ENCODE peak calls at places on chromosomes 7 and 10, in eight cellular contexts. T, K, H, P, Q, X, E and M are unnamed samples.

GRCh38 chr10:27857616-27858015 is 112.0 kb upstream of the MKX start:
- DNase-seq in E (no peak), Q (no peak), P (no peak), H (no peak), K (no peak), X (no peak), T (no peak), M (no peak)

GRCh38 chr10:580796-581195 is 108.7 kb downstream of the DIP2C start:
- DNase-seq in X (no peak), T (no peak), K (no peak), P (no peak), H (no peak), Q (no peak), E (no peak), M (no peak)

GRCh38 chr10:5805680-5806079 is 7.6 kb downstream of the GDI2 start:
- DNase-seq in P (no peak), K (no peak), X (no peak), H (no peak), Q (no peak), T (no peak), E (no peak), M (no peak)

GRCh38 chr10:34731213-34731612 is 83.9 kb downstream of the PARD3 start:
- DNase-seq in T (no peak), K (no peak), E (no peak), X (no peak), Q (no peak), H (no peak), P (no peak), M (no peak)

GRCh38 chr7:16811555-16811954 is 6.8 kb upstream of the AGR2 start:
- DNase-seq in Q (no peak), T (no peak), X (no peak), K (no peak), E (no peak), H (no peak), P (no peak), M (no peak)

GRCh38 chr10:30092151-30092790 is 32.9 kb upstream of the JCAD start:
- DNase-seq in Q (no peak), T (no peak), K (peak; percentile 29), P (no peak), H (no peak), X (no peak), E (no peak), M (no peak)

GRCh38 chr10:92124524-92125168 is 166.2 kb downstream of the CPEB3 start:
- DNase-seq in E (no peak), Q (no peak), K (no peak), T (peak; percentile 51), P (no peak), X (peak; percentile 50), H (no peak), M (no peak)

GRCh38 chr7:44461387-44461786 is 29.1 kb downstream of the NUDCD3 start:
- DNase-seq in H (no peak), K (no peak), T (no peak), E (no peak), P (no peak), Q (peak; percentile 39), X (no peak), M (no peak)

GRCh38 chr10:109417803-109418202 is 505.5 kb downstream of the XPNPEP1 start:
- DNase-seq in T (no peak), E (no peak), H (no peak), K (no peak), Q (no peak), P (no peak), X (no peak), M (no peak)

GRCh38 chr7:37031571-37032257 is 307.4 kb upstream of the AOAH start:
- DNase-seq in Q (no peak), P (peak; percentile 60), K (peak; percentile 99), X (peak; percentile 73), T (peak; percentile 78), H (peak; percentile 8), E (peak; percentile 70), M (no peak)

GRCh38 chr10:62166331-62167154 is 102.1 kb downstream of the RTKN2 start:
- DNase-seq in H (no peak), K (no peak), E (peak; percentile 8), P (no peak), X (no peak), Q (peak; percentile 54), T (no peak), M (no peak)

GRCh38 chr7:143850682-143851081 is 51.3 kb downstream of the TCAF1 start:
- DNase-seq in K (no peak), E (no peak), X (no peak), Q (no peak), T (no peak), P (no peak), H (no peak), M (no peak)

GRCh38 chr7:147586110-147586509 is 1004.5 kb upstream of the C7orf33 start:
- DNase-seq in E (no peak), T (no peak), X (no peak), K (no peak), P (no peak), H (no peak), Q (no peak), M (no peak)

GRCh38 chr10:24465899-24466615 is 257.1 kb downstream of the KIAA1217 start:
- DNase-seq in Q (peak; percentile 45), E (peak; percentile 45), T (peak; percentile 71), X (no peak), P (no peak), H (no peak), K (peak; percentile 77), M (peak; percentile 74)

GRCh38 chr10:49688920-49689319 is 9.5 kb downstream of the C10orf53 start:
- DNase-seq in Q (no peak), T (no peak), P (no peak), K (no peak), H (no peak), X (no peak), E (no peak), M (no peak)

GRCh38 chr7:1620835-1621234 is 49.2 kb upstream of the ELFN1 start:
- DNase-seq in K (no peak), P (no peak), T (no peak), H (no peak), Q (no peak), X (no peak), E (no peak), M (peak; percentile 79)

GRCh38 chr10:89683911-89684310 is 17.5 kb upstream of the KIF20B start:
- DNase-seq in Q (no peak), K (no peak), P (no peak), E (no peak), H (no peak), X (no peak), T (peak; percentile 50), M (no peak)

GRCh38 chr10:62640386-62640785 is 164.1 kb upstream of the ADO start:
- DNase-seq in Q (no peak), K (no peak), E (no peak), T (no peak), H (no peak), X (no peak), P (no peak), M (peak; percentile 55)

GRCh38 chr7:158470336-158470735 is 117.3 kb downstream of the PTPRN2 start:
- DNase-seq in H (no peak), X (no peak), K (no peak), P (no peak), E (no peak), T (no peak), Q (no peak), M (no peak)

GRCh38 chr7:119957335-119957734 is 315.6 kb upstream of the KCND2 start:
- DNase-seq in K (no peak), P (no peak), Q (no peak), H (no peak), X (no peak), E (no peak), T (no peak), M (no peak)

DNA sequence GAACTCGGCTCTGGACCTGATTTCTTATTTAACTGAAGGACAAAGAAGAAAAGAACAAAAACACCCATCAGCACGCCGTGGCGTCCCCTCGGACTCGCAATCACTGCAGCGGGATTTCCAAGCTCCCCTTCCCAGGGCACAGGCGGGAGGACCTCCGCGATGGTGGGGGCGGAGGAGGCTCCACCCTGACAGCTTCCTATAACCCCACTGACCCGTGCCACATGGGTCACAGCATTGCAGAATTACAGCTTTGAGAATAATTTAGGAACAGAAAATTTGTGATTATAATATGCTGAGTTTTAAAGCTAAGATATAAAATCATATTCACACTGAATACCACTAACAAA is 129.7 kb upstream of the SEC61G start:
- DNase-seq in K (no peak), X (no peak), E (no peak), P (no peak), H (no peak), T (no peak), Q (no peak), M (no peak)
- TF ChIP-seq POLR2A in K (no peak), X (no peak), E (no peak), P (no peak), H (no peak), T (no peak), Q (no peak), M (no peak)

DNA sequence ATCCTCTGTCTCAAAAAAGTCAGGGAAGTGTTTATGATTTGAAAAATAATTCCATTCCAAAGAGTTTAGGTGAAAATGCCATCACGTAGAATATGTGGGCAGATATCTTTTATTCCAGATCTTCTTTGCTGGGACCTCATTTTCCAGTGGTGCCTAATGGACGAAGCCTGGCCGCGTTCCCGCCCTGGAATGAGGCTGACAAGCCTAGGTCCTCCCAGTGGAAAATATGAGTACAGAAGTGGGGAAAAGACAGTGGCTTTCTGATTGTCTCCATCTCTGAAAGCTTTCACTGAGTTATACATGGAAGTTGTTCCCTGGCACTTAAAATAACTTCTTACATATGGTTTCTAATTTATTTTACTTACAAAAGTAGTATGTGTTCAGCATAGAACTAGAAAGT is 139.4 kb downstream of the TACC2 start:
- DNase-seq in Q (no peak), H (no peak), E (no peak), T (no peak), P (no peak), X (peak; percentile 83), K (no peak), M (no peak)
- H3K4me1 ChIP-seq in Q (no peaks in the 10 kb centered on the region), H (peaks cover 14% of the 10 kb centered on the region), E (peaks cover 44% of the 10 kb centered on the region), T (peaks cover 7% of the 10 kb centered on the region), P (no peaks in the 10 kb centered on the region), X (peaks cover 55% of the 10 kb centered on the region), K (peaks cover 37% of the 10 kb centered on the region), M (peaks cover 27% of the 10 kb centered on the region)

GRCh38 chr10:88120599-88121333 is 257.3 kb downstream of the PTEN start:
- DNase-seq in P (no peak), H (no peak), Q (no peak), X (no peak), T (no peak), E (no peak), K (no peak), M (no peak)
- H3K27ac ChIP-seq in P (no peak overlapping the region), H (no peak overlapping the region), Q (no peak overlapping the region), X (no peak overlapping the region), T (no peak overlapping the region), E (no peak overlapping the region), K (peak overlapping the region; percentile 3), M (no peak overlapping the region)

DNA sequence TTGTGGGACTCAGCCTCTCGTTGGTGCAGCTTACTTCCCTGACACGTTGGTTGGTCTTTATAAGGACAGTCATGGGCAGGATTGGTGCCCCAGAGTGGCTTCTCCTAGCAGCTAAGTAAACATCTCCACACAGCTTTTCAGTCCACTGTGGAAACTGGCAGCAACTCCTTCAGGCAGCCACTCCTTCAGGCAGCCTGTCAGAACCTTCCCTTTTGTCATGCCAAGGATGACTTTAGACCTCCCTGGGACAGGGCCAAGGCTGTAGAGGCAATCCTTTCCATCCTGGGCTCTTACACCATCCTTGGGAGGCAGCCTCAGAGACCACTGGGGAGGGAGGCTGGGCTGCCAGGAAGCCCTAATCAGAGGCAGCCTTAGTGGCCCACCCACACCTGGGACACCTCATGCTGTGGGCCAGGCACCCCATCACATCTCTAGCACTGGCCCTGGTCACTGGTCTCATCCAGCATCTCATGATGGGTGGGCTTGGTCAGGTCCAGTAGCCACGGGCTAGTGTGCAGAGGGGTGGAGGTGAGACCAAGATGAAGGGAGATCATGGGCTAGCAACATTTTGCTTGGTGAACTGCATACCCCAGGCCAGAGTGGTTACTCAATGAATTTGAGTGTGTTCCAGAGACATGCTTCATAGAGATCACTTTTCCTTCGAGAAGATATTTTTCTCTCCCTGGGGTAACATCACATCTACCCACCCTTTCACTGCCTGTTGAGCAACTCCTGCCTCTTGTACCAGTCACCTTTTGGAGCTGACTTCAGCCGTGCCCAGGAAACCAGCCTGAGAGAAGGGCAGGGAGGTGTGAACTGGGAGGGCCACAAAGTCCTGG is 44.0 kb downstream of the MINDY4 start:
- DNase-seq in P (no peak), X (peak; percentile 60), E (peak; percentile 25), K (no peak), Q (no peak), H (no peak), T (no peak), M (peak; percentile 60)
- TF ChIP-seq POLR2A in P (no peak), X (no peak), E (no peak), K (no peak), Q (no peak), H (no peak), T (no peak), M (no peak)